ENCODE peak calls at places on chromosome 7, in ten cellular contexts. K is cardiac fibroblast; U is KBM-7; C is RWPE1; A is colonic mucosa; I is AG04449; S is progenitor cell of endocrine pancreas; Y is activated CD8-positive, alpha-beta T cell treated with anti-CD3 and anti-CD28 coated beads for 36 hours; V is non-pigmented ciliary epithelial cell; D is ELF-1. W is an unnamed sample.
A peak's percentile ranks its signal among the peaks of the same experiment; 100 is the strongest.

GRCh38 chr7:584122-584465 is 64.4 kb upstream of the PDGFA start:
- DNase-seq in K (no peak), U (no peak), C (no peak), A (peak; percentile 37), I (no peak), S (no peak), Y (peak; percentile 98), V (no peak), D (no peak), W (no peak)

GRCh38 chr7:74337926-74338325 is 48.7 kb downstream of the CLIP2 start:
- DNase-seq in K (no peak), U (no peak), C (no peak), A (no peak), I (no peak), S (no peak), Y (no peak), V (no peak), D (no peak), W (no peak)

GRCh38 chr7:78127009-78127408 is 328.4 kb downstream of the PHTF2 start:
- DNase-seq in K (no peak), U (no peak), C (no peak), A (no peak), I (no peak), S (no peak), Y (no peak), V (no peak), D (no peak), W (no peak)

GRCh38 chr7:29841926-29842671 is 35.8 kb downstream of the WIPF3 start:
- DNase-seq in K (no peak), U (no peak), C (no peak), A (no peak), I (no peak), S (no peak), Y (no peak), V (no peak), D (no peak), W (no peak)

GRCh38 chr7:9029671-9030070 is 596.3 kb downstream of the NXPH1 start:
- DNase-seq in K (no peak), U (no peak), C (no peak), A (no peak), I (no peak), S (no peak), Y (no peak), V (no peak), D (no peak), W (no peak)

GRCh38 chr7:26626687-26627086 is 237.7 kb downstream of the SKAP2 start:
- DNase-seq in K (no peak), U (no peak), C (no peak), A (no peak), I (no peak), S (no peak), Y (no peak), V (no peak), D (no peak), W (no peak)

GRCh38 chr7:41538810-41539724 is 163.8 kb downstream of the INHBA start:
- DNase-seq in K (peak; percentile 18), U (no peak), C (no peak), A (no peak), I (no peak), S (no peak), Y (no peak), V (no peak), D (peak; percentile 8), W (no peak)

GRCh38 chr7:148434887-148435286 is 155.7 kb upstream of the C7orf33 start:
- DNase-seq in K (no peak), U (no peak), C (no peak), A (no peak), I (no peak), S (no peak), Y (no peak), V (no peak), D (no peak), W (no peak)

GRCh38 chr7:18177815-18178660 is 150.4 kb upstream of the PRPS1L1 start:
- DNase-seq in K (peak; percentile 55), U (peak; percentile 82), C (peak; percentile 11), A (no peak), I (no peak), S (no peak), Y (peak; percentile 10), V (peak; percentile 50), D (no peak), W (no peak)

GRCh38 chr7:92833024-92833765 is 3.2 kb downstream of the CDK6 start:
- DNase-seq in K (peak; percentile 83), U (peak; percentile 87), C (peak; percentile 68), A (peak; percentile 94), I (no peak), S (peak; percentile 77), Y (peak; percentile 94), V (no peak), D (peak; percentile 92), W (no peak)

GRCh38 chr7:23469150-23469960 is 936 bp downstream of the IGF2BP3 start:
- DNase-seq in K (no peak), U (peak; percentile 49), C (no peak), A (no peak), I (no peak), S (peak; percentile 33), Y (peak; percentile 43), V (no peak), D (peak; percentile 47), W (no peak)

GRCh38 chr7:126398285-126398684 is 854.5 kb downstream of the GRM8 start:
- DNase-seq in K (no peak), U (no peak), C (no peak), A (no peak), I (no peak), S (no peak), Y (no peak), V (no peak), D (no peak), W (no peak)

GRCh38 chr7:134468475-134468874 is 9.6 kb upstream of the AKR1B1 start:
- DNase-seq in K (no peak), U (no peak), C (no peak), A (no peak), I (no peak), S (no peak), Y (no peak), V (no peak), D (no peak), W (no peak)

GRCh38 chr7:133753513-133753912 is 373.6 kb upstream of the LRGUK start:
- DNase-seq in K (no peak), U (no peak), C (peak; percentile 37), A (peak; percentile 17), I (no peak), S (no peak), Y (no peak), V (no peak), D (no peak), W (peak; percentile 38)

GRCh38 chr7:135761751-135762488 is 13.3 kb upstream of the FAM180A start:
- DNase-seq in K (peak; percentile 55), U (peak; percentile 69), C (no peak), A (no peak), I (no peak), S (no peak), Y (peak; percentile 3), V (no peak), D (peak; percentile 25), W (no peak)

GRCh38 chr7:92833766-92834605 is 2.4 kb downstream of the CDK6 start:
- DNase-seq in K (peak; percentile 85), U (peak; percentile 84), C (peak; percentile 59), A (peak; percentile 92), I (no peak), S (peak; percentile 53), Y (peak; percentile 92), V (no peak), D (no peak), W (no peak)

GRCh38 chr7:14115706-14116105 is 126.2 kb upstream of the ETV1 start:
- DNase-seq in K (peak; percentile 44), U (no peak), C (no peak), A (no peak), I (no peak), S (no peak), Y (no peak), V (no peak), D (no peak), W (no peak)

GRCh38 chr7:97016392-97017196 is 8.0 kb downstream of the DLX5 start:
- DNase-seq in K (no peak), U (no peak), C (no peak), A (no peak), I (no peak), S (no peak), Y (no peak), V (no peak), D (peak; percentile 94), W (no peak)

GRCh38 chr7:149144996-149145850 is 2.0 kb upstream of the ZNF398 start:
- DNase-seq in K (no peak), U (no peak), C (peak; percentile 81), A (no peak), I (no peak), S (no peak), Y (no peak), V (no peak), D (peak; percentile 62), W (peak; percentile 88)

GRCh38 chr7:137469191-137469811 is 125.8 kb upstream of the PTN start:
- DNase-seq in K (peak; percentile 20), U (no peak), C (no peak), A (no peak), I (no peak), S (no peak), Y (no peak), V (no peak), D (no peak), W (no peak)

GRCh38 chr7:85186083-85186520 is 754 bp downstream of the SEMA3D start:
- DNase-seq in K (peak; percentile 48), U (peak; percentile 56), C (peak; percentile 13), A (peak; percentile 21), I (no peak), S (peak; percentile 27), Y (no peak), V (no peak), D (peak; percentile 54), W (no peak)

GRCh38 chr7:10181996-10182395 is 791.7 kb upstream of the PHF14 start:
- DNase-seq in K (no peak), U (no peak), C (no peak), A (no peak), I (no peak), S (no peak), Y (no peak), V (no peak), D (no peak), W (no peak)

GRCh38 chr7:10940748-10941358 is 32.8 kb upstream of the PHF14 start:
- DNase-seq in K (no peak), U (no peak), C (peak; percentile 9), A (peak; percentile 36), I (no peak), S (no peak), Y (peak; percentile 11), V (no peak), D (no peak), W (no peak)

GRCh38 chr7:144720139-144720538 is 115.7 kb downstream of the TPK1 start:
- DNase-seq in K (peak; percentile 5), U (no peak), C (peak; percentile 57), A (no peak), I (no peak), S (no peak), Y (no peak), V (peak; percentile 2), D (peak; percentile 57), W (peak; percentile 32)

GRCh38 chr7:33671521-33672262 is 233.6 kb upstream of the BMPER start:
- DNase-seq in K (no peak), U (peak; percentile 2), C (no peak), A (no peak), I (no peak), S (no peak), Y (no peak), V (no peak), D (no peak), W (no peak)

GRCh38 chr7:152588350-152588749 is 87.6 kb downstream of the XRCC2 start:
- DNase-seq in K (peak; percentile 89), U (no peak), C (peak; percentile 13), A (no peak), I (peak; percentile 19), S (no peak), Y (no peak), V (peak; percentile 65), D (no peak), W (no peak)

W was measured in keratinocyte.